ENCODE peak calls at places on chromosome 1, in seven cellular contexts. H, L, R, E, Y, U and N are unnamed samples. For H3K4me1 and H3K27me3, the result is how much of the 10 kb centered on the place peaks cover.

GRCh38 chr1:151059342-151060240 is at the start of gene CDC42SE1:
- DNase-seq in L (peak), Y (peak), R (peak), U (peak), H (peak), E (peak), N (peak)

GRCh38 chr1:46467183-46467504 is 22.5 kb upstream of the DMBX1 start:
- DNase-seq in E (no peak), U (no peak), R (no peak), L (no peak), Y (no peak), H (no peak), N (no peak)

GRCh38 chr1:235990376-235990795 is 74.5 kb downstream of the NID1 start:
- DNase-seq in H (no peak), R (no peak), E (no peak), U (no peak), L (no peak), Y (no peak), N (no peak)

GRCh38 chr1:110341146-110341871 is 2.1 kb downstream of the RBM15 start:
- DNase-seq in Y (no peak), H (no peak), L (no peak), E (no peak), R (no peak), U (no peak), N (no peak)

GRCh38 chr1:59081795-59082194 is 215.1 kb upstream of the FGGY start:
- DNase-seq in Y (no peak), U (no peak), H (no peak), L (no peak), E (no peak), R (no peak), N (no peak)

GRCh38 chr1:180762796-180763195 is 131.0 kb downstream of the XPR1 start:
- DNase-seq in U (no peak), L (no peak), R (no peak), H (no peak), Y (no peak), E (no peak), N (no peak)

GRCh38 chr1:236717811-236718210 is 31.5 kb downstream of the ACTN2 start:
- DNase-seq in R (no peak), Y (no peak), L (no peak), U (no peak), H (no peak), E (no peak), N (no peak)

GRCh38 chr1:113135460-113135859 is 62.5 kb downstream of the LRIG2 start:
- DNase-seq in U (no peak), L (no peak), E (no peak), H (no peak), Y (no peak), R (no peak), N (no peak)

GRCh38 chr1:68276448-68276847 is 44.1 kb upstream of the WLS start:
- DNase-seq in Y (no peak), H (no peak), R (no peak), E (peak), L (no peak), U (no peak), N (no peak)

GRCh38 chr1:72547412-72547811 is 265.1 kb upstream of the NEGR1 start:
- DNase-seq in Y (no peak), H (no peak), L (no peak), E (peak), U (no peak), R (no peak), N (no peak)

GRCh38 chr1:76023669-76024407 is 50.7 kb upstream of the ST6GALNAC3 start:
- DNase-seq in L (no peak), Y (no peak), H (no peak), E (no peak), R (no peak), U (no peak), N (no peak)

GRCh38 chr1:153422450-153423068 is 6.2 kb downstream of the S100A7A start:
- DNase-seq in L (peak), U (no peak), Y (no peak), R (peak), E (peak), H (peak), N (peak)

GRCh38 chr1:238469146-238469601 is 578.5 kb upstream of the ZP4 start:
- DNase-seq in U (no peak), H (no peak), Y (no peak), L (no peak), R (no peak), E (no peak), N (no peak)

GRCh38 chr1:52164604-52165003 is 22.7 kb downstream of the ZFYVE9 start:
- DNase-seq in U (no peak), H (no peak), E (no peak), R (no peak), L (no peak), Y (no peak), N (no peak)

GRCh38 chr1:117608213-117608612 is 2.4 kb downstream of the TENT5C start:
- DNase-seq in R (no peak), E (no peak), U (no peak), H (no peak), Y (no peak), L (no peak), N (no peak)

GRCh38 chr1:117611121-117611601 is 5.3 kb downstream of the TENT5C start:
- DNase-seq in E (no peak), H (no peak), L (no peak), U (no peak), Y (no peak), R (no peak), N (no peak)

GRCh38 chr1:117610036-117610435 is 4.2 kb downstream of the TENT5C start:
- DNase-seq in L (no peak), U (no peak), H (no peak), R (no peak), E (no peak), Y (no peak), N (no peak)

GRCh38 chr1:117608758-117609157 is 2.9 kb downstream of the TENT5C start:
- DNase-seq in U (no peak), R (no peak), Y (no peak), L (no peak), E (no peak), H (no peak), N (no peak)

GRCh38 chr1:117609471-117609911 is 3.6 kb downstream of the TENT5C start:
- DNase-seq in Y (peak), U (no peak), H (peak), E (no peak), R (peak), L (no peak), N (no peak)
- H3K4me1 ChIP-seq in Y (under half), U (under half), H (under half), E (under half), R (under half), L (half or more), N (under half)

DNA sequence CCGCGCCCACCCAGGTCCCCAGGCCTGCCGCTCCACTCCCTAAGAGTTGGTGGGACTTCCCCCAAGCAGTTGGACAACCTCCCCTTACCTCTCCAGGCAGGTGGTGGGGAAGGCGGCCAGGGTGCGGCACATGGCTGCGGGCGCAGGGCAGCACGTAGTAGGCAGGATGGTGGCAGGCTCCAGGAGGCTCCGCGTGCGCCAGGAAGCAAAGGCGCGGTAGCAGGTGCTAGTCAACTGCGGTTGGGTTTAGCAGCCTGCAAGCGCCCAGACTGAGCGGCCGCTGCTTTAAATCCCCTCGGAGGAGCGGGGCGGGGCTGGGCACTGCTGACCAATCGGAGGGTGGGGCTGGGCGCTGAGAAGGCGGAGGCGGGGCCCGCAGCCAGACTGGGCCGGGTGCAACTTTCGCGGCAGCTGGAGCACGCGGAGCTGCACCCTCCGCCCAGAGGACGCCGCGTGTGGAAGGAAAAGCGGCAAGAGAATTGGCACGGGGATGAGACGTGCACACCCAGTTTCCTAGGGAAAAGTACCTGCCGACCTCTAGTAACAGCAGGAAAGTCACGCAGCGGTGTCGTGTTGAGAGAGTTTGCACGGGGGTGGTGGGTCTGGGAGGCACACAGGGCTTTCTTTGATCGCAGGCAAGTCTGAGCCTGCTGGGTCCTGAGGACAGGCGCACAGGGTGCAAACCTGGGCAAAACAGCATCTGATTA is at the start of gene RGS16:
- DNase-seq in R (peak), H (peak), U (peak), L (peak), E (peak), Y (peak), N (peak)
- H3K27me3 ChIP-seq in R (under half), H (under half), U (under half), L (under half), E (under half), Y (under half), N (under half)

DNA sequence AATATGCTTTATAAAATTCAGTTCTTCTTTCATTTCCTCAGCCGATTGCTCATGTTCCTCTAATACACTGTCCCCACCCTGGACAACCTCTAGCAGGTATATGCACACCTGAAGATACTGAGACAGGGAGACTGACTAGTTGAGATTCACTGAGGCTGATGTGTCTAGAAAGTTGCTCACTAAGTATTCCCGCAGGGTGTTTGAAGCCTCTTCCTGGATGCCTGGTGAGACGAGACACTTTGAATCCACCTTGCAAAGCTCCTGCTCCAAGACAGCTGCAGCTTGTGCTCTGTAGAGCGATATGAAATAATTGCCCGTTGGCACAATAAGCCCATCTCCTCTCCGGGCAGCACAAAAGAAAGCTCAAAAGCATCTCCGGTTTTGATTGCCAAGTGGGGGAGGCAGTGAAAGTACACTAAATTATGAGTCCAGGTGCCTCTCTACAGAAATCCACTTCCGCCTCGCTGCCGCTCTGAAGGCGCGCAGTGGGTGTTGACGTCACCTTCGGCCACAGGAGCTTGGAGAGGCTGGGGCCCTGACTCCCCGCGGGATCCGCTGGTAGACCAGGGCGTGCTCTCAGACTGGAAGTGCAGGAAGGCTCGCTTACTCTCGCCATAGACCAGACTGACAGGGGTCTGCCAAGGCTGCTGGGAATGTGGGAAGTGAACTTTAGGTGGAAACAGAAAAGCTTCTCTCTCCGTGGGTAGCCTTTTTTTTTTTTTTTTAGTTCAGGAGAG is 46.3 kb downstream of the GPA33 start:
- DNase-seq in L (peak), E (peak), R (peak), Y (peak), H (peak), U (no peak), N (peak)
- H3K27ac ChIP-seq in L (no peak), E (no peak), R (no peak), Y (no peak), H (no peak), U (no peak), N (no peak)

GRCh38 chr1:167227934-167228378 is 7.3 kb downstream of the POU2F1 start:
- DNase-seq in U (no peak), Y (no peak), R (no peak), E (peak), H (no peak), L (no peak), N (no peak)

GRCh38 chr1:167232801-167233200 is 12.1 kb downstream of the POU2F1 start:
- DNase-seq in Y (no peak), H (no peak), U (no peak), L (no peak), E (no peak), R (no peak), N (no peak)

GRCh38 chr1:167233373-167233772 is 12.7 kb downstream of the POU2F1 start:
- DNase-seq in U (no peak), R (no peak), Y (no peak), H (no peak), E (no peak), L (no peak), N (no peak)

GRCh38 chr1:167230437-167230836 is 9.8 kb downstream of the POU2F1 start:
- DNase-seq in R (no peak), U (no peak), L (no peak), E (no peak), H (no peak), Y (no peak), N (no peak)

GRCh38 chr1:167229719-167230385 is 9.2 kb downstream of the POU2F1 start:
- DNase-seq in R (no peak), Y (no peak), L (no peak), U (no peak), E (no peak), H (no peak), N (no peak)
- H3K4me1 ChIP-seq in R (under half), Y (under half), L (half or more), U (under half), E (half or more), H (under half), N (under half)

GRCh38 chr1:115837762-115838421 is 3.0 kb downstream of the NHLH2 start:
- DNase-seq in L (no peak), U (no peak), R (no peak), H (no peak), Y (no peak), E (peak), N (no peak)

GRCh38 chr1:115837386-115837761 is 3.6 kb downstream of the NHLH2 start:
- DNase-seq in R (no peak), Y (no peak), E (no peak), H (no peak), U (no peak), L (no peak), N (no peak)

GRCh38 chr1:115838426-115838804 is 2.5 kb downstream of the NHLH2 start:
- DNase-seq in Y (no peak), U (no peak), E (peak), L (no peak), H (no peak), R (no peak), N (no peak)

GRCh38 chr1:115839706-115840095 is 1.2 kb downstream of the NHLH2 start:
- DNase-seq in H (no peak), E (no peak), R (no peak), L (no peak), U (no peak), Y (no peak), N (no peak)

DNA sequence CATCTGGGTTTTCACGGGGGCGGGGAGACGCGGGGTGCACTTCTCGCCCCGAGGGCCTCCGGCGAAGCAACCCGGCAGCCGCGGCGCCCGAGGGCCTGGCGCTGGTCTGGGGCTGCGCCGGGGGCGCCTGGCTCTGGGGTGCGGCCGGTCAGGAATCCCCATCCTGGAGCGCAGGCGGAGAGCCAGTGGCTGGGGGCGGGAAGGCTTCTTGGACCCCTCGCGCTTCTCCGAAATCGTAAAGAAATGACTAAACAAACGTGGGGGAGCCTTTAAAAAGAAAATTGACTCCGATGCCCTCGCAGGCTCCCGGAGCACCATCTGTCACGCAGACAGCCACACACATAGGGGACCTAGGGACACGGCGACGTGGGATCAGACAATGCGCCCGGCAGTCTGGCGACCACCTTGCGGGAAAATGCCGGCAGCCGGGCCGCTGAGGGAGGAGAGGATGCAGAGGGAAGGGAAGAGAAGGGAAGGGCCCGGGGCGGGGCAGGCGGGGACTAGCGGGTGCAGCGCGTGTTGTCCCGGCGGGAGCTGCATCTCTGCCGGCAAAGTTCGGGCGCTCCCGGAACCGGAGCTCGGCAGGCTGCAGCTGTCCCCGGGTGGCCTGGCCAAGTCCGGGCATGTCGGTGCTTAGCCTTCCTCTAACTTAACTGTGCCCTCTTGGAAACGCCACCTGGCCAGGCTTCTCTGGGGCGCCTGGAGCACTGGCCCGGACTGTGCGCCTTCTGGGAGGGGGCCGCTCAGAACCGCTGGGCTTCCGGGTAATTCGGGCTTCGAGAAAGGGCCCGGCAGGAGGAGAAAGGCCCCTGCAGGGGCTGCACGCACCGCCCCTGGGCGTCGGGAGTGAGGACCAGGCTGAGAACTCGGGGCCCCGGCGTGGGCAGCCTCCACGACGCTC is 1.9 kb downstream of the NHLH2 start:
- DNase-seq in U (peak), R (no peak), L (no peak), Y (no peak), H (no peak), E (peak), N (no peak)
- H3K27me3 ChIP-seq in U (under half), R (under half), L (half or more), Y (under half), H (under half), E (half or more), N (under half)

GRCh38 chr1:39642796-39643195 is 3.4 kb upstream of the HEYL start:
- DNase-seq in U (no peak), R (peak), Y (no peak), H (no peak), E (no peak), L (no peak), N (no peak)
- H3K27ac ChIP-seq in U (peak), R (peak), Y (no peak), H (no peak), E (no peak), L (no peak), N (no peak)

DNA sequence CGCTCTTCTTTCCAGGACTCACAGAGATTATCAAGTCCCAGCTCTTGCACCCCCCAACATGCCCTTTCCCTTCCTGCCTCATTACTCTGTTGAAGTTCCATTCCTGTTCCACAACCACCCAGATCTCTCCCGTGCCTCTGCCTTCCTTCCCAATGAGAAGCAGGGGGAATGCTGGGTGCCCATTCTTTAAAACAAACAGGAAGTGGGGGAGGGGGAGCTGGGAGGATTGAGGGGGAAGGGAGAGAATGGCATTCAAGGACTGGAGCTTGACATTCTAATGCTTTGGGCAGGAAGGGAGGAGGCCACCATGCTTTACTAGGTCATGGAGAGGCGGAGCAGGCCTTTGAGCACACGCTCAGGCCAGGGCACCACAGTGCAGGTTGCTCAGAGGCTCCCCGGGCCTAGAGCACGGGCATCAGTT is 150.3 kb upstream of the IRF2BP2 start:
- DNase-seq in E (peak), H (no peak), R (no peak), Y (no peak), U (no peak), L (no peak), N (no peak)
- H3K4me1 ChIP-seq in E (under half), H (under half), R (under half), Y (under half), U (under half), L (under half), N (under half)

DNA sequence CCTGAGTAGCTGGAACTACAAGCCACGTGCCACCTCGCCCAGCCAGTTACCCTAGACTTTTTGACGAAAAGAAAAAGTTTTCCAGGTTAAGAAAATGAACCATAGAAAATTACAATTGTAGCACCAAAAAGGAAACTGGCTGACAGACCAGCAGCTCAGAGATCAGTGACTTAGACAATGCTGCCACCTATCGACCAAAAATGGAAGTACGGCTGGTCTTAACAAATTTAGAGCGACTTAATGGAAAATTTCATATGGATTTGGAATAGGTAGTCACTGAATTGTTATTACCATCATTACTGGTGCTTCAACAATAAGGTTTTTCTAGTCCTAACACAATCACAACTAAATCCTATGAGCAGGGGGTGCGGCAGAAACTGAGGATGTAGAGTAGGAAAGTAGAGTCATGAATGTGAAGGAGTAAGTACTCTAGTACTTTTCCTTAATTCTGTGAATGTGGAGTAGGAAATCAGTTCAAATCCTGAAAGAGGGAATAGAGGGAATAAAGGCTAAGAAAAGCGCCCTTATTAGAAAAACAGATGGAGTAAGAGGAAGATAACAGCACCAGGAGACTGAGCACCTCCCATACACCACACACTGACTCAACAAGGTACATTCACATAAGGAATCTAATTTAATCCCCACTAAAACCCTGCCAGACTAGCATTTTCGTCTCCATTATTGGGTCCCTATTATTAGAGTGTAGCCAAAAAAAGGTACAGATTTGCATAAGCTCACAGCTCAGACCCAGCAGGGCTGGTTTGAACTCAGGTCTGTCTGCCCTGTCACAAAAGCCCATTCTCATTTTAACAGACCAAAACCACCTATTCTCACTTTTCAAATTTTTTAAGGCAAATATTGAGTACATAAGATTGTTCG is 37.9 kb upstream of the MGST3 start:
- DNase-seq in Y (peak), H (peak), U (no peak), R (peak), L (peak), E (peak), N (peak)
- H3K27me3 ChIP-seq in Y (under half), H (under half), U (under half), R (under half), L (under half), E (under half), N (under half)